ENCODE peak calls at places on chromosomes 7 and 10, in nine cellular contexts. H is PC-3, U is epithelial cell of esophagus, A is ACHN, Y is KBM-7, V is fibroblast of the conjunctiva, Q is amniotic stem cell, E is mesothelial cell of epicardium, W is lower leg skin. J is an unnamed sample.

GRCh38 chr7:157633465-157634185 is 296.8 kb downstream of the DNAJB6 start:
- DNase-seq in Y (no peak), H (no peak), Q (no peak), U (no peak), A (no peak), E (no peak), W (no peak), V (no peak), J (no peak)

GRCh38 chr10:6383099-6383812 is 180.5 kb downstream of the PFKFB3 start:
- DNase-seq in Y (no peak), E (no peak), Q (no peak), U (no peak), W (no peak), H (no peak), V (no peak), A (no peak), J (no peak)

GRCh38 chr7:39527296-39527695 is 38.9 kb upstream of the YAE1 start:
- DNase-seq in Y (no peak), Q (no peak), V (no peak), U (no peak), H (no peak), A (no peak), E (no peak), W (no peak), J (no peak)

GRCh38 chr10:15370212-15370740 is 813 bp downstream of the FAM171A1 start:
- DNase-seq in H (no peak), E (peak), V (no peak), Y (peak), W (no peak), Q (no peak), A (peak), U (peak), J (no peak)

GRCh38 chr10:14757394-14757793 is 17.3 kb downstream of the FAM107B start:
- DNase-seq in H (no peak), A (no peak), W (no peak), V (no peak), E (no peak), U (no peak), Y (no peak), Q (no peak), J (no peak)

GRCh38 chr10:48613015-48613414 is 8.1 kb upstream of the ARHGAP22 start:
- DNase-seq in Y (no peak), U (no peak), V (no peak), A (no peak), E (no peak), H (no peak), Q (no peak), W (no peak), J (no peak)

GRCh38 chr7:137987011-137987334 is 14.9 kb downstream of the CREB3L2 start:
- DNase-seq in Q (no peak), V (no peak), W (no peak), U (no peak), H (no peak), Y (no peak), A (no peak), E (no peak), J (no peak)

GRCh38 chr7:137878333-137878961 is 31.7 kb upstream of the DGKI start:
- DNase-seq in A (no peak), U (no peak), V (peak), H (no peak), E (no peak), W (no peak), Y (no peak), Q (no peak), J (peak)

GRCh38 chr7:22275574-22276150 is 81.3 kb downstream of the RAPGEF5 start:
- DNase-seq in A (no peak), Y (no peak), U (no peak), H (no peak), Q (no peak), V (no peak), E (no peak), W (no peak), J (no peak)

GRCh38 chr7:28005075-28005847 is 175.3 kb downstream of the JAZF1 start:
- DNase-seq in V (no peak), A (no peak), U (no peak), H (no peak), Y (no peak), E (no peak), Q (no peak), W (no peak), J (no peak)

GRCh38 chr10:27537812-27538211 is 33.7 kb downstream of the RAB18 start:
- DNase-seq in Y (no peak), E (no peak), H (no peak), A (no peak), U (no peak), Q (no peak), W (no peak), V (no peak), J (no peak)

GRCh38 chr7:155369-156000 is 36.9 kb upstream of the FAM20C start:
- DNase-seq in W (no peak), E (no peak), Y (no peak), A (peak), H (peak), V (no peak), Q (no peak), U (peak), J (no peak)